ENCODE peak calls at places on chromosomes 2 and 18, in five cellular contexts. One of them, this sample, is unnamed. For H3K27me3, the result is how much of the 10 kb centered on the place peaks cover.

GRCh38 chr2:152468832-152469692 is 134.1 kb downstream of the FMNL2 start:
- DNase-seq in tibial artery: no peak
- DNase-seq in dorsolateral prefrontal cortex: no peak
- DNase-seq in lung: no peak
- DNase-seq in HepG2: no peak
- DNase-seq in this sample: no peak

GRCh38 chr2:180554330-180554729 is 426.1 kb upstream of the UBE2E3 start:
- DNase-seq in tibial artery: no peak
- DNase-seq in dorsolateral prefrontal cortex: no peak
- DNase-seq in lung: no peak
- DNase-seq in HepG2: no peak
- DNase-seq in this sample: no peak

GRCh38 chr2:241753493-241753892 is 19.1 kb downstream of the D2HGDH start:
- DNase-seq in tibial artery: no peak
- DNase-seq in dorsolateral prefrontal cortex: no peak
- DNase-seq in lung: no peak
- DNase-seq in HepG2: no peak
- DNase-seq in this sample: no peak

GRCh38 chr2:6866239-6866745 is 585 bp upstream of the CMPK2 start:
- DNase-seq in tibial artery: no peak
- DNase-seq in dorsolateral prefrontal cortex: peak
- DNase-seq in lung: peak
- DNase-seq in HepG2: peak
- DNase-seq in this sample: peak

GRCh38 chr18:76130845-76131244 is 364.2 kb downstream of the ZNF516 start:
- DNase-seq in tibial artery: peak
- DNase-seq in dorsolateral prefrontal cortex: no peak
- DNase-seq in lung: no peak
- DNase-seq in HepG2: no peak
- DNase-seq in this sample: no peak

GRCh38 chr2:198044777-198045176 is 240.4 kb downstream of the PLCL1 start:
- DNase-seq in tibial artery: no peak
- DNase-seq in dorsolateral prefrontal cortex: no peak
- DNase-seq in lung: no peak
- DNase-seq in HepG2: no peak
- DNase-seq in this sample: no peak

GRCh38 chr2:233331536-233331935 is 22.8 kb upstream of the DGKD start:
- DNase-seq in tibial artery: peak
- DNase-seq in dorsolateral prefrontal cortex: peak
- DNase-seq in lung: peak
- DNase-seq in HepG2: no peak
- DNase-seq in this sample: peak

GRCh38 chr2:191217580-191217979 is 27.6 kb upstream of the MYO1B start:
- DNase-seq in tibial artery: no peak
- DNase-seq in dorsolateral prefrontal cortex: no peak
- DNase-seq in lung: no peak
- DNase-seq in HepG2: peak
- DNase-seq in this sample: no peak

GRCh38 chr2:116988303-116988702 is 826.2 kb upstream of the DDX18 start:
- DNase-seq in tibial artery: no peak
- DNase-seq in dorsolateral prefrontal cortex: no peak
- DNase-seq in lung: no peak
- DNase-seq in HepG2: no peak
- DNase-seq in this sample: no peak

GRCh38 chr2:23791030-23791429 is 135.9 kb downstream of the ATAD2B start:
- DNase-seq in tibial artery: no peak
- DNase-seq in dorsolateral prefrontal cortex: no peak
- DNase-seq in lung: no peak
- DNase-seq in HepG2: peak
- DNase-seq in this sample: no peak

GRCh38 chr2:104758199-104758620 is 95.7 kb upstream of the POU3F3 start:
- DNase-seq in tibial artery: no peak
- DNase-seq in dorsolateral prefrontal cortex: no peak
- DNase-seq in lung: no peak
- DNase-seq in HepG2: no peak
- DNase-seq in this sample: no peak

GRCh38 chr2:70103531-70104061 is 16.3 kb downstream of the PCBP1 start:
- DNase-seq in tibial artery: no peak
- DNase-seq in dorsolateral prefrontal cortex: no peak
- DNase-seq in lung: no peak
- DNase-seq in HepG2: no peak
- DNase-seq in this sample: peak

GRCh38 chr2:131673400-131674173 is 145.9 kb downstream of the CCDC74A start:
- DNase-seq in tibial artery: peak
- DNase-seq in dorsolateral prefrontal cortex: peak
- DNase-seq in lung: peak
- DNase-seq in HepG2: peak
- DNase-seq in this sample: peak

GRCh38 chr2:158502984-158503383 is 46.2 kb downstream of the PKP4 start:
- DNase-seq in tibial artery: no peak
- DNase-seq in dorsolateral prefrontal cortex: no peak
- DNase-seq in lung: no peak
- DNase-seq in HepG2: peak
- DNase-seq in this sample: no peak

GRCh38 chr2:74457129-74457548 is 1.1 kb upstream of the WBP1 start:
- DNase-seq in tibial artery: no peak
- DNase-seq in dorsolateral prefrontal cortex: no peak
- DNase-seq in lung: no peak
- DNase-seq in HepG2: no peak
- DNase-seq in this sample: no peak

GRCh38 chr18:2846638-2847340 is at the start of gene EMILIN2:
- DNase-seq in tibial artery: peak
- DNase-seq in dorsolateral prefrontal cortex: no peak
- DNase-seq in lung: peak
- DNase-seq in HepG2: no peak
- DNase-seq in this sample: no peak

GRCh38 chr18:49070552-49070951 is 119.8 kb upstream of the SMAD7 start:
- DNase-seq in tibial artery: no peak
- DNase-seq in dorsolateral prefrontal cortex: no peak
- DNase-seq in lung: no peak
- DNase-seq in HepG2: peak
- DNase-seq in this sample: no peak

GRCh38 chr2:4715065-4715464 is 977.1 kb upstream of the SOX11 start:
- DNase-seq in tibial artery: no peak
- DNase-seq in dorsolateral prefrontal cortex: no peak
- DNase-seq in lung: no peak
- DNase-seq in HepG2: no peak
- DNase-seq in this sample: no peak

GRCh38 chr2:240398711-240399267 is 36.7 kb upstream of the GPC1 start:
- DNase-seq in tibial artery: peak
- DNase-seq in dorsolateral prefrontal cortex: peak
- DNase-seq in lung: no peak
- DNase-seq in HepG2: no peak
- DNase-seq in this sample: no peak

GRCh38 chr2:191347881-191348280 is 102.7 kb downstream of the MYO1B start:
- DNase-seq in tibial artery: no peak
- DNase-seq in dorsolateral prefrontal cortex: no peak
- DNase-seq in lung: no peak
- DNase-seq in HepG2: no peak
- DNase-seq in this sample: no peak

GRCh38 chr2:230809015-230809414 is 55.7 kb upstream of the ITM2C start:
- DNase-seq in tibial artery: no peak
- DNase-seq in dorsolateral prefrontal cortex: no peak
- DNase-seq in lung: no peak
- DNase-seq in HepG2: no peak
- DNase-seq in this sample: no peak

GRCh38 chr18:76339246-76339620 is 155.8 kb downstream of the ZNF516 start:
- DNase-seq in tibial artery: no peak
- DNase-seq in dorsolateral prefrontal cortex: no peak
- DNase-seq in lung: no peak
- DNase-seq in HepG2: no peak
- DNase-seq in this sample: no peak

GRCh38 chr2:85756822-85757435 is 3.1 kb downstream of the ATOH8 start:
- DNase-seq in tibial artery: no peak
- DNase-seq in dorsolateral prefrontal cortex: no peak
- DNase-seq in lung: no peak
- DNase-seq in HepG2: no peak
- DNase-seq in this sample: no peak

GRCh38 chr2:149098722-149099121 is 60.2 kb downstream of the LYPD6B start:
- DNase-seq in tibial artery: no peak
- DNase-seq in dorsolateral prefrontal cortex: no peak
- DNase-seq in lung: no peak
- DNase-seq in HepG2: no peak
- DNase-seq in this sample: no peak

GRCh38 chr2:227816507-227817274 is 3.0 kb downstream of the CCL20 start:
- DNase-seq in tibial artery: no peak
- DNase-seq in dorsolateral prefrontal cortex: no peak
- DNase-seq in lung: no peak
- DNase-seq in HepG2: peak
- DNase-seq in this sample: no peak

GRCh38 chr2:182890305-182890704 is 23.9 kb upstream of the FRZB start:
- DNase-seq in tibial artery: no peak
- DNase-seq in dorsolateral prefrontal cortex: no peak
- DNase-seq in lung: no peak
- DNase-seq in HepG2: no peak
- DNase-seq in this sample: no peak

GRCh38 chr2:233823731-233824121 is 30.6 kb downstream of the HJURP start:
- DNase-seq in tibial artery: peak
- DNase-seq in dorsolateral prefrontal cortex: no peak
- DNase-seq in lung: no peak
- DNase-seq in HepG2: no peak
- DNase-seq in this sample: no peak

GRCh38 chr2:36411962-36412444 is 56.4 kb downstream of the CRIM1 start:
- DNase-seq in tibial artery: no peak
- DNase-seq in dorsolateral prefrontal cortex: no peak
- DNase-seq in lung: no peak
- DNase-seq in HepG2: no peak
- DNase-seq in this sample: no peak

DNA sequence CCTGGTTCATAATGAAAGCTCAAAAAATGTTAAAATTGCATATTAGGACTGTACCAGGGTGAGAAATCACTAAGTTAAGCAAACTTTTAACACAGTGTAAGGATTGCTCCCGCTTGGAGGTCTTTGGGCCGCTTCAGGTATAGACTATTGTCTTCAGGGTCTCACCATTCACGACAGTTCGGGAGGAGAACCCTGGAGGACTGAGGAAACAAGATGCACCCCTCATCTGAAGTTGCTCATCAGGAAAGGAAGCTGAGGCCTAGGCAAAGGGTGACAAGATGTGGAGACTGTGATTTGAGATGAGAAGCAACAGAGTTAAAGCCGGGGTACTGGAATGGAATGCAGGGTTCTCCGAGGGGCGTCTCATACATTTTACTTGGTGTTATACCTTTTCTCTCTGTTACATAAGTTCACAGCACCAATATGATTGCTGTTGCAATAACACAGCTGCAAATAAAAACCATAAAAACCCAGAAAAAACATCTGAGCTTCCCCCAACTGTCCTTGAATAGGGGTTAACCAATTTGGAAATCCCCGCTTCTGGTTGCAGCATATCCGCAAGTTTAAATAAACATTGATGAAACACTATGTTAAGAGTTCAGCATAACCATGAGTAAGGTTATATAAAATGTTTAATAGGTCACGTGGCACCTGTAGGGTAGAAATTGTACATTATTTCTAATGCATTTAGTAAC is 40.1 kb downstream of the FBXO48 start:
- DNase-seq in tibial artery: no peak
- DNase-seq in dorsolateral prefrontal cortex: no peak
- DNase-seq in lung: no peak
- DNase-seq in HepG2: no peak
- DNase-seq in this sample: no peak
- H3K27me3 ChIP-seq in tibial artery: under half
- H3K27me3 ChIP-seq in dorsolateral prefrontal cortex: under half
- H3K27me3 ChIP-seq in lung: under half
- H3K27me3 ChIP-seq in HepG2: under half
- H3K27me3 ChIP-seq in this sample: under half

DNA sequence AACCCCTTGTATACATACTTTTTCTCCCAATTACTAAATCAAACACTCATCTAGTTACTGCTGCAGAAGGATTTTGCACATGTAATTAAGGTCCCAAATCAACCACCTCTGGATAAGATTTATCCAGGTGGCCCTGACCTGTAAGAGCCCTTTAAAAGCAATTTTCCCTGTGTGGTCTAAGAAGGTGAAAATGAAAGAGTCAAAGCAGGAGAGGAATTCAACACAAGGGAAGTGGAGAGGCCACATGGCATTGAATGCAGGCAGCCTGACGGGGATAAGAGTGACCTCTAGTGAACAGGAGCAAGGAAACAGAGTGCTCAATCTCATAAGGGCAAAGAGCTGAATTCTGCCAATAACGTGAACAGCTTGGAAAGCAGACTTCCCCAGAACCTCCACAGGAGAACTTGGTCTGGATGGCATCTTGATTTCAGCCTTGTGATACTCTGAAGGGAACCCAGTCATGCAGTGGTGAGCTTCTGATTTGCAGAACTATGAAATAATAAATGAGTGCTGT is 27.2 kb downstream of the PPP3R1 start:
- DNase-seq in tibial artery: peak
- DNase-seq in dorsolateral prefrontal cortex: no peak
- DNase-seq in lung: peak
- DNase-seq in HepG2: peak
- DNase-seq in this sample: no peak
- TF ChIP-seq CTCF in tibial artery: peak
- TF ChIP-seq CTCF in dorsolateral prefrontal cortex: no peak
- TF ChIP-seq CTCF in lung: peak
- TF ChIP-seq CTCF in HepG2: peak
- TF ChIP-seq CTCF in this sample: no peak

GRCh38 chr2:21814588-21815192 is 690.9 kb downstream of the TDRD15 start:
- DNase-seq in tibial artery: no peak
- DNase-seq in dorsolateral prefrontal cortex: no peak
- DNase-seq in lung: no peak
- DNase-seq in HepG2: no peak
- DNase-seq in this sample: no peak

GRCh38 chr2:21811541-21811940 is 687.8 kb downstream of the TDRD15 start:
- DNase-seq in tibial artery: no peak
- DNase-seq in dorsolateral prefrontal cortex: no peak
- DNase-seq in lung: no peak
- DNase-seq in HepG2: no peak
- DNase-seq in this sample: no peak

GRCh38 chr2:21812766-21813165 is 689.0 kb downstream of the TDRD15 start:
- DNase-seq in tibial artery: no peak
- DNase-seq in dorsolateral prefrontal cortex: no peak
- DNase-seq in lung: no peak
- DNase-seq in HepG2: no peak
- DNase-seq in this sample: no peak
- H3K27me3 ChIP-seq in tibial artery: under half
- H3K27me3 ChIP-seq in dorsolateral prefrontal cortex: under half
- H3K27me3 ChIP-seq in lung: under half
- H3K27me3 ChIP-seq in HepG2: under half
- H3K27me3 ChIP-seq in this sample: under half

DNA sequence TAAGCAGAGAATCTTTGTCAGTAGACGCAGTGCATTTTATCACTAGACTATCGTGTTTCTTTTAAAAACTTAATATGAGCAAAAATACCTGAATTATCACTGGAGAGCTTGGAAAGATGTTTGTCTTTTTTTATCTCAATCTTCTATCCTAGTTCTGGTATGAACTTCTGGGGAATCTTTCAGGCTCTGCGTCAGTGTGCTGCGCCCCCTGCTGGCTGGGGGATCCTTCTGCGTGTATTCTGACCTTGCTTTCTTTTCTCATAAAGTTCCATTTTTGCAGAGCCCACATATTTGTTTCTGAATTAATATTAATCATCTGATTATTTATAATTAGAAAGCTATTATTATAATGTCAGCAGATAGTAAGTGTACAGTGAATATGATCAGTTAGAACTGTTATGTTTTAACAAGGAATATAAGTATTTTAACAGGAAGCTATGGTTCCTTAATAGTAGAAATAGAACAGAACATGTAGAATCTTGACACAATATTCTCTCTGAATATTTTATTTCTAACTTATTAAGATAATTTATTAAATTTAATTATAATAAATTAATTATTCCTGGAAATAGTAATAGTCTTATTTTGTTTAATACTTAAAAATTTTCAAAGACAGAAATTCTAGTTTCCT is 945.0 kb upstream of the CRIM1 start:
- DNase-seq in tibial artery: no peak
- DNase-seq in dorsolateral prefrontal cortex: no peak
- DNase-seq in lung: peak
- DNase-seq in HepG2: peak
- DNase-seq in this sample: no peak
- TF ChIP-seq CTCF in tibial artery: peak
- TF ChIP-seq CTCF in dorsolateral prefrontal cortex: peak
- TF ChIP-seq CTCF in lung: peak
- TF ChIP-seq CTCF in HepG2: peak
- TF ChIP-seq CTCF in this sample: peak